ENCODE peak calls at places on chromosomes 12 and 14, in seven cellular contexts. One of them, this sample, is unnamed. For H3K4me1, the result is how much of the 10 kb centered on the place peaks cover.

GRCh38 chr14:30427401-30427800 is 131.6 kb upstream of the G2E3 start:
- DNase-seq in H1: no peak
- DNase-seq in gastrocnemius medialis: no peak
- DNase-seq in uterus: no peak
- DNase-seq in A549: no peak
- DNase-seq in tibial nerve: no peak
- DNase-seq in IMR-90: no peak
- DNase-seq in this sample: no peak

GRCh38 chr12:100528471-100529139 is 44.9 kb upstream of the GAS2L3 start:
- DNase-seq in gastrocnemius medialis: no peak
- DNase-seq in tibial nerve: no peak
- DNase-seq in H1: no peak
- DNase-seq in A549: peak
- DNase-seq in IMR-90: no peak
- DNase-seq in uterus: no peak
- DNase-seq in this sample: no peak

GRCh38 chr12:52506858-52507715 is 13.1 kb downstream of the KRT5 start:
- DNase-seq in uterus: no peak
- DNase-seq in A549: peak
- DNase-seq in IMR-90: peak
- DNase-seq in tibial nerve: no peak
- DNase-seq in gastrocnemius medialis: no peak
- DNase-seq in H1: no peak
- DNase-seq in this sample: no peak

GRCh38 chr12:132653567-132654290 is 33.4 kb downstream of the POLE start:
- DNase-seq in A549: no peak
- DNase-seq in uterus: no peak
- DNase-seq in tibial nerve: no peak
- DNase-seq in IMR-90: no peak
- DNase-seq in gastrocnemius medialis: no peak
- DNase-seq in H1: no peak
- DNase-seq in this sample: no peak

GRCh38 chr14:51781352-51781751 is 79.1 kb upstream of the GNG2 start:
- DNase-seq in uterus: no peak
- DNase-seq in tibial nerve: no peak
- DNase-seq in IMR-90: no peak
- DNase-seq in H1: no peak
- DNase-seq in A549: no peak
- DNase-seq in gastrocnemius medialis: no peak
- DNase-seq in this sample: no peak

GRCh38 chr12:3313655-3314305 is 177.2 kb upstream of the PRMT8 start:
- DNase-seq in H1: no peak
- DNase-seq in uterus: no peak
- DNase-seq in gastrocnemius medialis: no peak
- DNase-seq in IMR-90: peak
- DNase-seq in tibial nerve: no peak
- DNase-seq in A549: peak
- DNase-seq in this sample: no peak

GRCh38 chr12:4894019-4894418 is 15.7 kb upstream of the KCNA1 start:
- DNase-seq in A549: no peak
- DNase-seq in tibial nerve: no peak
- DNase-seq in gastrocnemius medialis: no peak
- DNase-seq in IMR-90: no peak
- DNase-seq in uterus: no peak
- DNase-seq in H1: no peak
- DNase-seq in this sample: no peak

GRCh38 chr12:89737000-89737399 is 28.4 kb upstream of the ATP2B1 start:
- DNase-seq in uterus: no peak
- DNase-seq in A549: no peak
- DNase-seq in H1: no peak
- DNase-seq in tibial nerve: no peak
- DNase-seq in gastrocnemius medialis: no peak
- DNase-seq in IMR-90: no peak
- DNase-seq in this sample: no peak

GRCh38 chr12:105226219-105226618 is 9.8 kb downstream of the APPL2 start:
- DNase-seq in IMR-90: peak
- DNase-seq in uterus: peak
- DNase-seq in H1: no peak
- DNase-seq in tibial nerve: peak
- DNase-seq in A549: no peak
- DNase-seq in gastrocnemius medialis: peak
- DNase-seq in this sample: no peak

GRCh38 chr14:70245026-70245425 is 56.3 kb upstream of the SLC8A3 start:
- DNase-seq in A549: no peak
- DNase-seq in H1: no peak
- DNase-seq in IMR-90: no peak
- DNase-seq in tibial nerve: no peak
- DNase-seq in gastrocnemius medialis: no peak
- DNase-seq in uterus: no peak
- DNase-seq in this sample: no peak

GRCh38 chr14:92646952-92647461 is 101.4 kb downstream of the LGMN start:
- DNase-seq in H1: no peak
- DNase-seq in A549: no peak
- DNase-seq in gastrocnemius medialis: no peak
- DNase-seq in IMR-90: peak
- DNase-seq in uterus: peak
- DNase-seq in tibial nerve: no peak
- DNase-seq in this sample: no peak

GRCh38 chr14:96632363-96632758 is 130.2 kb downstream of the PAPOLA start:
- DNase-seq in H1: no peak
- DNase-seq in A549: no peak
- DNase-seq in uterus: no peak
- DNase-seq in tibial nerve: no peak
- DNase-seq in IMR-90: no peak
- DNase-seq in gastrocnemius medialis: no peak
- DNase-seq in this sample: no peak

GRCh38 chr12:19970826-19971225 is 397.5 kb upstream of the PDE3A start:
- DNase-seq in gastrocnemius medialis: no peak
- DNase-seq in IMR-90: no peak
- DNase-seq in A549: no peak
- DNase-seq in H1: no peak
- DNase-seq in uterus: no peak
- DNase-seq in tibial nerve: no peak
- DNase-seq in this sample: no peak

GRCh38 chr12:56626691-56627090 is 3.4 kb downstream of the BAZ2A start:
- DNase-seq in H1: no peak
- DNase-seq in tibial nerve: no peak
- DNase-seq in A549: no peak
- DNase-seq in uterus: no peak
- DNase-seq in gastrocnemius medialis: no peak
- DNase-seq in IMR-90: no peak
- DNase-seq in this sample: no peak

GRCh38 chr12:52139579-52140062 is 52.2 kb downstream of the KRT80 start:
- DNase-seq in H1: peak
- DNase-seq in A549: peak
- DNase-seq in uterus: no peak
- DNase-seq in IMR-90: peak
- DNase-seq in tibial nerve: no peak
- DNase-seq in gastrocnemius medialis: no peak
- DNase-seq in this sample: no peak

GRCh38 chr12:107111314-107111713 is 18.0 kb upstream of the CRY1 start:
- DNase-seq in H1: no peak
- DNase-seq in gastrocnemius medialis: no peak
- DNase-seq in A549: no peak
- DNase-seq in uterus: no peak
- DNase-seq in tibial nerve: no peak
- DNase-seq in IMR-90: no peak
- DNase-seq in this sample: no peak

GRCh38 chr12:71159260-71159659 is 1.5 kb upstream of the TSPAN8 start:
- DNase-seq in IMR-90: no peak
- DNase-seq in H1: no peak
- DNase-seq in gastrocnemius medialis: no peak
- DNase-seq in uterus: no peak
- DNase-seq in A549: no peak
- DNase-seq in tibial nerve: no peak
- DNase-seq in this sample: no peak

GRCh38 chr12:4353785-4354208 is 25.7 kb downstream of the FGF23 start:
- DNase-seq in H1: no peak
- DNase-seq in IMR-90: no peak
- DNase-seq in uterus: no peak
- DNase-seq in tibial nerve: no peak
- DNase-seq in gastrocnemius medialis: no peak
- DNase-seq in A549: no peak
- DNase-seq in this sample: no peak

GRCh38 chr12:42325776-42326465 is at the start of the genes PPHLN1 and ZCRB1:
- DNase-seq in gastrocnemius medialis: peak
- DNase-seq in A549: peak
- DNase-seq in tibial nerve: peak
- DNase-seq in uterus: peak
- DNase-seq in IMR-90: peak
- DNase-seq in H1: peak
- DNase-seq in this sample: peak

GRCh38 chr14:24403294-24404013 is 4.7 kb downstream of the NYNRIN start:
- DNase-seq in A549: no peak
- DNase-seq in H1: no peak
- DNase-seq in gastrocnemius medialis: no peak
- DNase-seq in IMR-90: peak
- DNase-seq in tibial nerve: no peak
- DNase-seq in uterus: no peak
- DNase-seq in this sample: no peak

GRCh38 chr14:75906680-75907280 is 75.0 kb downstream of the TGFB3 start:
- DNase-seq in tibial nerve: peak
- DNase-seq in IMR-90: peak
- DNase-seq in gastrocnemius medialis: peak
- DNase-seq in uterus: peak
- DNase-seq in H1: peak
- DNase-seq in A549: peak
- DNase-seq in this sample: peak

GRCh38 chr12:64083285-64084210 is 138.5 kb downstream of the KICS2 start:
- DNase-seq in H1: no peak
- DNase-seq in gastrocnemius medialis: peak
- DNase-seq in tibial nerve: peak
- DNase-seq in A549: no peak
- DNase-seq in IMR-90: peak
- DNase-seq in uterus: peak
- DNase-seq in this sample: peak

GRCh38 chr12:42468853-42469252 is 120.7 kb downstream of the PRICKLE1 start:
- DNase-seq in uterus: no peak
- DNase-seq in A549: no peak
- DNase-seq in H1: no peak
- DNase-seq in IMR-90: no peak
- DNase-seq in gastrocnemius medialis: no peak
- DNase-seq in tibial nerve: no peak
- DNase-seq in this sample: no peak

GRCh38 chr14:32202941-32203882 is at the start of gene RNU6-8:
- DNase-seq in uterus: peak
- DNase-seq in tibial nerve: peak
- DNase-seq in gastrocnemius medialis: peak
- DNase-seq in A549: peak
- DNase-seq in IMR-90: peak
- DNase-seq in H1: peak
- DNase-seq in this sample: peak
- TF ChIP-seq POLR2A in uterus: no peak
- TF ChIP-seq POLR2A in tibial nerve: no peak
- TF ChIP-seq POLR2A in gastrocnemius medialis: peak
- TF ChIP-seq POLR2A in A549: peak
- TF ChIP-seq POLR2A in IMR-90: no peak
- TF ChIP-seq POLR2A in H1: no peak
- TF ChIP-seq POLR2A in this sample: no peak

DNA sequence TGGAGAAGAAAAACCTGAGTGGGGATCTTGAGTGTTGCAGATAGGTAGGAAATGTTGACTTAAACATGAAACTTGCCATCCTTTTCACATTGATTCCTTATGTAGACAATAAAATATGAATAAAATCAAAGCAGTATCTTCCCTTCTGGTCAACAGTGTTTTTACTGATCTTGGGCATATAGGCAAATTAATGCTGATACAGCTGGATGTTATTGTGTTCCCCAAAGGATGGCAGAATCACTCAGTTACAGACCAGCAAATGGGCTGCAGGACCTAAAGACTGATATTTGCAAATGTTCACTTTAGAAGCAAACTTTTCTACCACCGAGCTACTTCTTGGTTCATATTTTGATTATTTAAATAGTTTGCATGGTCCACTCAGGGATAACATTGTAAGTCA is 33.9 kb downstream of the MTHFD1 start:
- DNase-seq in tibial nerve: no peak
- DNase-seq in uterus: no peak
- DNase-seq in H1: no peak
- DNase-seq in IMR-90: no peak
- DNase-seq in gastrocnemius medialis: no peak
- DNase-seq in A549: no peak
- DNase-seq in this sample: no peak
- H3K4me3 ChIP-seq in tibial nerve: no peak
- H3K4me3 ChIP-seq in uterus: no peak
- H3K4me3 ChIP-seq in H1: no peak
- H3K4me3 ChIP-seq in IMR-90: no peak
- H3K4me3 ChIP-seq in gastrocnemius medialis: no peak
- H3K4me3 ChIP-seq in A549: no peak
- H3K4me3 ChIP-seq in this sample: no peak

GRCh38 chr14:63523735-63524408 is 19.3 kb downstream of the PPP2R5E start:
- DNase-seq in A549: no peak
- DNase-seq in H1: no peak
- DNase-seq in gastrocnemius medialis: no peak
- DNase-seq in IMR-90: no peak
- DNase-seq in tibial nerve: no peak
- DNase-seq in uterus: no peak
- DNase-seq in this sample: no peak

GRCh38 chr14:63524537-63525155 is 18.5 kb downstream of the PPP2R5E start:
- DNase-seq in tibial nerve: no peak
- DNase-seq in A549: no peak
- DNase-seq in uterus: no peak
- DNase-seq in IMR-90: no peak
- DNase-seq in H1: no peak
- DNase-seq in gastrocnemius medialis: no peak
- DNase-seq in this sample: no peak
- H3K4me1 ChIP-seq in tibial nerve: under half
- H3K4me1 ChIP-seq in A549: under half
- H3K4me1 ChIP-seq in uterus: under half
- H3K4me1 ChIP-seq in IMR-90: under half
- H3K4me1 ChIP-seq in H1: under half
- H3K4me1 ChIP-seq in gastrocnemius medialis: under half
- H3K4me1 ChIP-seq in this sample: under half

GRCh38 chr14:64777461-64777860 is 73.2 kb downstream of the PLEKHG3 start:
- DNase-seq in tibial nerve: no peak
- DNase-seq in uterus: no peak
- DNase-seq in gastrocnemius medialis: no peak
- DNase-seq in IMR-90: no peak
- DNase-seq in A549: no peak
- DNase-seq in H1: no peak
- DNase-seq in this sample: no peak
- TF ChIP-seq POLR2A in tibial nerve: no peak
- TF ChIP-seq POLR2A in uterus: no peak
- TF ChIP-seq POLR2A in gastrocnemius medialis: no peak
- TF ChIP-seq POLR2A in IMR-90: no peak
- TF ChIP-seq POLR2A in A549: no peak
- TF ChIP-seq POLR2A in H1: no peak
- TF ChIP-seq POLR2A in this sample: no peak

This sample was measured in suprapubic skin.